ENCODE peak calls at places on chromosomes 7 and 10, in five cellular contexts. B is WERI-Rb-1, V is NT2/D1, J is cardiac muscle cell, M is Caco-2. X is an unnamed sample.

GRCh38 chr7:142459557-142459963 is 201.7 kb upstream of the PRSS58 start:
- DNase-seq in J (peak), B (peak), V (peak), M (peak), X (peak)

GRCh38 chr7:33868151-33868550 is 37.2 kb upstream of the BMPER start:
- DNase-seq in M (no peak), B (no peak), V (no peak), J (peak), X (no peak)

GRCh38 chr7:99919814-99920618 is 686 bp upstream of the TRIM4 start:
- DNase-seq in B (no peak), M (no peak), V (no peak), J (no peak), X (no peak)

GRCh38 chr7:84083846-84084245 is 110.7 kb downstream of the SEMA3A start:
- DNase-seq in B (no peak), J (no peak), V (no peak), M (no peak), X (no peak)

GRCh38 chr7:3867847-3868246 is 566.8 kb downstream of the SDK1 start:
- DNase-seq in V (no peak), M (no peak), B (no peak), J (peak), X (no peak)

GRCh38 chr7:155913311-155913710 is 101.0 kb upstream of the SHH start:
- DNase-seq in M (no peak), B (no peak), J (no peak), V (no peak), X (no peak)

GRCh38 chr10:28810062-28810870 is 132.9 kb downstream of the BAMBI start:
- DNase-seq in J (peak), M (no peak), B (no peak), V (no peak), X (no peak)

GRCh38 chr10:790821-791551 is 101.5 kb upstream of the DIP2C start:
- DNase-seq in B (no peak), M (no peak), J (no peak), V (no peak), X (no peak)

GRCh38 chr10:11397980-11398580 is 213.4 kb downstream of the USP6NL start:
- DNase-seq in M (no peak), B (no peak), J (peak), V (no peak), X (no peak)

GRCh38 chr7:81725496-81726117 is 44.2 kb downstream of the HGF start:
- DNase-seq in B (no peak), M (no peak), J (peak), V (no peak), X (no peak)

GRCh38 chr7:28005075-28005847 is 175.3 kb downstream of the JAZF1 start:
- DNase-seq in B (peak), M (no peak), V (no peak), J (peak), X (no peak)

GRCh38 chr7:149284343-149284742 is 22.3 kb downstream of the ZNF783 start:
- DNase-seq in V (no peak), J (no peak), M (no peak), B (no peak), X (no peak)

GRCh38 chr7:16051561-16052280 is 365.2 kb upstream of the MEOX2 start:
- DNase-seq in J (peak), B (no peak), V (no peak), M (no peak), X (no peak)

GRCh38 chr7:33195264-33195663 is 65.9 kb downstream of the BBS9 start:
- DNase-seq in J (peak), M (no peak), V (no peak), B (no peak), X (no peak)

GRCh38 chr7:104017001-104017400 is 27.5 kb upstream of the RELN start:
- DNase-seq in M (no peak), B (no peak), J (peak), V (no peak), X (no peak)

GRCh38 chr10:112223725-112224124 is 40.2 kb upstream of the GPAM start:
- DNase-seq in V (no peak), M (no peak), J (no peak), B (no peak), X (no peak)

GRCh38 chr7:89845952-89846351 is 308.3 kb upstream of the STEAP1 start:
- DNase-seq in M (no peak), J (no peak), V (no peak), B (no peak), X (no peak)

GRCh38 chr10:88962336-88962735 is 9.8 kb upstream of the ACTA2 start:
- DNase-seq in M (no peak), B (no peak), V (no peak), J (no peak), X (no peak)

GRCh38 chr10:133421336-133422222 is 2.8 kb downstream of the SPRN start:
- DNase-seq in B (no peak), J (no peak), M (no peak), V (no peak), X (no peak)

GRCh38 chr10:17394854-17395253 is 59.5 kb downstream of the ST8SIA6 start:
- DNase-seq in V (no peak), B (no peak), J (no peak), M (no peak), X (no peak)

GRCh38 chr7:25353191-25353590 is 124.9 kb upstream of the NPVF start:
- DNase-seq in B (no peak), V (no peak), M (no peak), J (no peak), X (no peak)

GRCh38 chr10:78341953-78342614 is 308.4 kb downstream of the RPS24 start:
- DNase-seq in B (no peak), V (no peak), M (no peak), J (no peak), X (no peak)

GRCh38 chr7:123537026-123537642 is 2.7 kb upstream of the IQUB start:
- DNase-seq in B (no peak), J (peak), V (no peak), M (no peak), X (no peak)

GRCh38 chr10:100508691-100509150 is 10.9 kb downstream of the SEC31B start:
- DNase-seq in V (no peak), J (peak), B (peak), M (peak), X (no peak)

GRCh38 chr10:20890491-20891337 is 6.4 kb downstream of the NEBL start:
- DNase-seq in M (no peak), V (peak), J (peak), B (peak), X (no peak)

GRCh38 chr10:79377557-79378382 is 30.5 kb downstream of the PPIF start:
- DNase-seq in V (no peak), M (no peak), B (peak), J (no peak), X (no peak)

GRCh38 chr7:16984346-16984745 is 102.6 kb upstream of the AGR3 start:
- DNase-seq in B (no peak), J (no peak), V (no peak), M (no peak), X (no peak)

GRCh38 chr10:18599392-18599791 is 52.0 kb downstream of the NSUN6 start:
- DNase-seq in J (no peak), B (no peak), V (no peak), M (no peak), X (no peak)

GRCh38 chr7:54581511-54581910 is 39.3 kb downstream of the VSTM2A start:
- DNase-seq in V (no peak), J (no peak), M (no peak), B (no peak), X (no peak)

GRCh38 chr10:24821986-24822385 is 98.3 kb upstream of the ARHGAP21 start:
- DNase-seq in J (no peak), B (no peak), M (peak), V (no peak), X (no peak)

GRCh38 chr10:46306550-46307184 is 19.9 kb downstream of the ANTXRL start:
- DNase-seq in M (no peak), J (no peak), B (no peak), V (no peak), X (no peak)

GRCh38 chr10:93077860-93078337 is 4.2 kb downstream of the CYP26A1 start:
- DNase-seq in V (no peak), J (no peak), B (no peak), M (peak), X (no peak)

GRCh38 chr7:17581301-17581700 is 282.8 kb downstream of the AHR start:
- DNase-seq in J (no peak), V (no peak), M (no peak), B (no peak), X (no peak)

GRCh38 chr7:138861051-138861450 is 63.1 kb upstream of the ATP6V0A4 start:
- DNase-seq in B (no peak), V (no peak), J (no peak), M (no peak), X (no peak)

GRCh38 chr10:18658301-18658991 is 785 bp upstream of the ARL5B start:
- DNase-seq in V (no peak), M (no peak), J (peak), B (no peak), X (no peak)

GRCh38 chr10:102113956-102114857 is 6.0 kb downstream of the LDB1 start:
- DNase-seq in M (peak), V (no peak), J (no peak), B (peak), X (no peak)

GRCh38 chr10:102114861-102115618 is 5.1 kb downstream of the LDB1 start:
- DNase-seq in J (peak), V (peak), B (peak), M (peak), X (no peak)

GRCh38 chr10:102111276-102111675 is 8.9 kb downstream of the LDB1 start:
- DNase-seq in B (no peak), M (no peak), J (no peak), V (no peak), X (no peak)

GRCh38 chr10:102113261-102113955 is 6.8 kb downstream of the LDB1 start:
- DNase-seq in B (no peak), M (no peak), V (no peak), J (no peak), X (no peak)

DNA sequence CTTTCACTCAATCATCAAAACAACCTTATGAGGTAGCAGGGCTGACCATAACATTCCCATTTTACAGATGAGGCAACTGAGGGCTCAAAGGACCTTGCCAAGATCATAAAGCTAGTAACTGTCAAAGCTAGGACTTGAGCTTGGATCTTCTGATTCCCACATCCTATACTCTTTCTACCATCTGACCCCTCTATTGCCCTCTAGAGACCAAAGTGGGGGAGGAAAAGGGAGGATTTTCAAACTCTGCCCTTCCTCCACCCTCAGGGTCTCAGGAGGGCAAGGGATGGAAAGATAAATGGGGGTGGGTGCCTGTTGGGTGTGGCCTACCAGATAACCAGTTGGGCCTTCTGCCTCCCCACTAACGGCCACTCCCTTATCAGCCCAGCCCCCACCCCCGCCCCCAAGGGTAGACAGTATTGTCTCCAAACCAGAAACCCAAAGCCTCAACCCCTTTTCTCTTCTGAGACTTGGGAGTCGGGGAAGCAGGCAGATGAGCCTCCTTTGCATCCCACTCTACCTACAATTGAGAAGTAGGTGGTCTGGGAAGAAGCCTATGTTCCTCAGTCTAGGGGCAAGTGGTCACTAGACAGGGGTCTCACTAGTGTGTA is 7.9 kb downstream of the LDB1 start:
- DNase-seq in V (no peak), B (no peak), J (no peak), M (peak), X (no peak)
- H3K4me3 ChIP-seq in V (peak), B (no peak), J (no peak), M (no peak), X (no peak)

DNA sequence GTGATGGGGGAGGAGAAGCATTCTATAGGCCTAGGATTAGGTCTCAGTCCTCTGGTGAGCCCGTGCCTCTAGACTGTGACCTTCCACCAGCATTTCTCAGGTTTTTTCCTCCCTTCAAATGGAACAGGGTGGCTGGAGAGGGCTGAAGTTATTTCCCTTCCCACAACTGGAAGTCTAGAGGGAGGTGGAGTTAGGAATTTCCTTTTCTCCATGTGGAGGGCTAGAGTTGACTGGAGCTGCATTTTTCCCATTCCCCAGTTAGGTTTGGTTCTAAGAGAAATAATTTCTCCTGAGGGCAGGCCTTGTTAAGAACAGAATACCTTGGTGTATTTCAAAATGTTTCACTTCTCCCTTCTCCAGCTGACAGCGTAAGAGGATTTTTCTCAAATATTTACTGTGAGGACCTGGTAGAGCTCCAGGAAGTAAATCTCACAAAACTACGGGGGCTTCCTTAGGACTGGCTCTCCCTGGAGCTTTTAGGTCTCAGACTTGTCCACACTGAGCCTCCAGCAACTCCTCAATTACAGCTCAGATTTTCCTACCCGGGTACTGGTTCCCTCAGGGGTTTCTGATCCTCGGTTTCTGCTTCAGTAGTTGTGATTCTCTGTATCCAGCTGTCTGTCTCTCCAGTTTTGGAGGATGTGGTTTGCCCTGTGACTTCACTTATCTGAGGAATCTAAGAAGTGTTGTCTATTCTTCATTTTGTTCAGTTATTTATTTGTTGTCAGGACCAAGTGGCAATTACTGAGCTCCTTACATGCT is 6.0 kb upstream of the REEP3 start:
- DNase-seq in V (peak), M (peak), J (peak), B (no peak), X (no peak)
- H3K4me3 ChIP-seq in V (no peak), M (no peak), J (no peak), B (no peak), X (no peak)

GRCh38 chr7:1175597-1175966 is 15.6 kb upstream of the ZFAND2A start:
- DNase-seq in V (no peak), M (no peak), B (no peak), J (no peak), X (no peak)
- H3K4me3 ChIP-seq in V (no peak), M (no peak), B (no peak), J (no peak), X (no peak)

GRCh38 chr7:31443457-31443856 is 70.4 kb upstream of the ITPRID1 start:
- DNase-seq in J (peak), M (peak), V (peak), B (no peak), X (peak)

GRCh38 chr7:31444196-31444595 is 69.7 kb upstream of the ITPRID1 start:
- DNase-seq in V (no peak), M (no peak), J (no peak), B (no peak), X (no peak)

DNA sequence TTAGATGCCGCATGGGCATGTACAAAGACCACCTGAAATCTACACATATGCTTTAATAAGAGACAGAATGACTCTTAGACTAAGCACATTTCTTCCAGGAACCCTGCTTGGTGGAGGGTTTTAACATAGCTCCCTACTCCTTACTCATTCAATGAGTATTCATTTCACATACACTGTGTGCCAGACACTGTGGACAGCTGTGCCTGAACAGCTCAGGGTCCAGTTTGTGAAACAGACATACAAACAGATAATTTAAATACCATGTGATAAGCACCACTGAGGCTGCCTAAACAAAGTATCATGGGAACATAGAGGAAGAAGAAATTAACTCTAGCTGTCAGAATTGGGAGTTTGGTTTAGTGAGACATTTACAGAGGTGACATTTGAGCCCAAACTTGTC is 65.2 kb upstream of the ITPRID1 start:
- DNase-seq in J (no peak), B (no peak), V (no peak), M (no peak), X (no peak)
- H3K4me3 ChIP-seq in J (no peak), B (no peak), V (no peak), M (no peak), X (no peak)

GRCh38 chr7:112985377-112985987 is 101.1 kb downstream of the GPR85 start:
- DNase-seq in M (no peak), B (no peak), V (no peak), J (peak), X (no peak)
- H3K4me3 ChIP-seq in M (no peak), B (no peak), V (no peak), J (no peak), X (no peak)

GRCh38 chr7:45001826-45002225 is 1.8 kb downstream of the CCM2 start:
- DNase-seq in V (no peak), J (no peak), B (no peak), M (no peak), X (no peak)
- H3K4me3 ChIP-seq in V (no peak), J (no peak), B (no peak), M (no peak), X (peak)

GRCh38 chr10:86954681-86955500 is 2.5 kb downstream of the MMRN2 start:
- DNase-seq in J (no peak), V (no peak), B (no peak), M (no peak), X (no peak)
- H3K4me3 ChIP-seq in J (no peak), V (peak), B (no peak), M (no peak), X (no peak)